ENCODE peak calls at places on chromosomes 6 and 20, in four cellular contexts. T is NAMALWA, R is T-helper 1 cell, J is cardiac muscle cell. Y is an unnamed sample.

GRCh38 chr20:22586645-22587310 is 2.4 kb upstream of the FOXA2 start:
- DNase-seq in T (peak), R (no peak), J (peak), Y (no peak)

GRCh38 chr6:53894086-53894485 is 99.3 kb downstream of the LRRC1 start:
- DNase-seq in T (peak), R (peak), J (peak), Y (no peak)

GRCh38 chr6:124882580-124883393 is 79.5 kb upstream of the RNF217 start:
- DNase-seq in T (no peak), R (no peak), J (peak), Y (no peak)

GRCh38 chr6:132569170-132569569 is 952 bp upstream of the TAAR6 start:
- DNase-seq in T (no peak), R (no peak), J (no peak), Y (no peak)

GRCh38 chr6:39137235-39137634 is 22.2 kb upstream of the SAYSD1 start:
- DNase-seq in T (peak), R (peak), J (peak), Y (no peak)

GRCh38 chr6:24387818-24388217 is 14.9 kb upstream of the MRS2 start:
- DNase-seq in T (no peak), R (no peak), J (no peak), Y (no peak)

GRCh38 chr6:90078513-90079289 is 184.4 kb downstream of the GJA10 start:
- DNase-seq in T (no peak), R (no peak), J (peak), Y (no peak)

GRCh38 chr6:33789550-33789895 is 593 bp upstream of the LEMD2 start:
- DNase-seq in T (no peak), R (no peak), J (no peak), Y (no peak)

GRCh38 chr6:142341855-142342330 is 40.1 kb downstream of the ADGRG6 start:
- DNase-seq in T (no peak), R (no peak), J (no peak), Y (no peak)

GRCh38 chr20:39876974-39877615 is 811.9 kb downstream of the MAFB start:
- DNase-seq in T (no peak), R (no peak), J (no peak), Y (no peak)

GRCh38 chr6:118514689-118515088 is 33.4 kb upstream of the PLN start:
- DNase-seq in T (no peak), R (no peak), J (no peak), Y (no peak)

GRCh38 chr6:35105078-35105477 is 36.1 kb downstream of the TCP11 start:
- DNase-seq in T (no peak), R (no peak), J (no peak), Y (no peak)

GRCh38 chr6:10954590-10955010 is 67.7 kb downstream of the SYCP2L start:
- DNase-seq in T (peak), R (peak), J (peak), Y (no peak)

GRCh38 chr6:106247733-106248132 is 77.8 kb downstream of the ATG5 start:
- DNase-seq in T (no peak), R (peak), J (no peak), Y (no peak)

GRCh38 chr6:132333639-132334516 is 67.4 kb downstream of the MOXD1 start:
- DNase-seq in T (no peak), R (no peak), J (peak), Y (no peak)

GRCh38 chr6:38501931-38502330 is 137.8 kb downstream of the BTBD9 start:
- DNase-seq in T (peak), R (no peak), J (no peak), Y (no peak)

GRCh38 chr6:150030611-150031010 is 5.3 kb upstream of the RAET1L start:
- DNase-seq in T (no peak), R (no peak), J (no peak), Y (no peak)

Y was measured in cerebellar nuclear complex.